ENCODE peak calls at places on chromosomes 4 and X, in six cellular contexts. L is Calu3, E is WTC11, W is osteocyte, V is RWPE1, A is HFFc6. Q is an unnamed sample.
A peak's percentile ranks its signal among the peaks of the same experiment; 100 is the strongest.

GRCh38 chr4:148834804-148835598 is 392.8 kb upstream of the NR3C2 start:
- DNase-seq in L (peak; percentile 24), E (no peak), W (no peak), V (no peak), A (no peak), Q (no peak)

GRCh38 chrX:135974279-135974856 is 580 bp upstream of the MMGT1 start:
- DNase-seq in L (peak; percentile 58), E (peak; percentile 68), W (no peak), V (no peak), A (peak; percentile 1), Q (peak; percentile 72)

GRCh38 chr4:182862921-182863320 is 54.3 kb downstream of the DCTD start:
- DNase-seq in L (no peak), E (no peak), W (no peak), V (no peak), A (no peak), Q (no peak)

GRCh38 chrX:150165776-150166610 is 197.1 kb upstream of the MAMLD1 start:
- DNase-seq in L (no peak), E (no peak), W (peak; percentile 62), V (no peak), A (no peak), Q (no peak)

GRCh38 chr4:111126340-111126739 is 503.5 kb upstream of the PITX2 start:
- DNase-seq in L (no peak), E (no peak), W (no peak), V (no peak), A (no peak), Q (no peak)

GRCh38 chrX:100829730-100830129 is 9.5 kb downstream of the CSTF2 start:
- DNase-seq in L (no peak), E (no peak), W (no peak), V (peak; percentile 9), A (no peak), Q (no peak)

GRCh38 chr4:24973471-24974251 is 57.1 kb downstream of the LGI2 start:
- DNase-seq in L (no peak), E (no peak), W (no peak), V (no peak), A (peak; percentile 69), Q (no peak)

GRCh38 chr4:177778623-177779022 is 336.4 kb upstream of the AGA start:
- DNase-seq in L (no peak), E (no peak), W (no peak), V (no peak), A (no peak), Q (no peak)

GRCh38 chrX:2252331-2253065 is 248.3 kb downstream of the DHRSX start:
- DNase-seq in L (no peak), E (no peak), W (no peak), V (no peak), A (no peak), Q (no peak)

GRCh38 chrX:85611926-85612325 is 232.5 kb upstream of the POF1B start:
- DNase-seq in L (no peak), E (no peak), W (no peak), V (no peak), A (peak; percentile 4), Q (no peak)

GRCh38 chrX:106039920-106040319 is 1.4 kb upstream of the SERPINA7 start:
- DNase-seq in L (peak; percentile 1), E (peak; percentile 10), W (no peak), V (peak; percentile 1), A (no peak), Q (no peak)

GRCh38 chrX:155857561-155857960 is 23.6 kb upstream of the VAMP7 start:
- DNase-seq in L (peak; percentile 8), E (no peak), W (no peak), V (no peak), A (no peak), Q (no peak)

GRCh38 chrX:2484721-2485459 is 15.9 kb downstream of the DHRSX start:
- DNase-seq in L (no peak), E (peak; percentile 40), W (no peak), V (peak; percentile 17), A (peak; percentile 46), Q (no peak)

GRCh38 chr4:181939199-181939945 is 303.8 kb upstream of the TENM3 start:
- DNase-seq in L (no peak), E (no peak), W (no peak), V (no peak), A (peak; percentile 47), Q (no peak)

GRCh38 chrX:13123857-13124345 is 79.5 kb upstream of the FAM9C start:
- DNase-seq in L (no peak), E (no peak), W (no peak), V (no peak), A (peak; percentile 18), Q (no peak)

GRCh38 chrX:50618788-50619558 is 148.3 kb upstream of the DGKK start:
- DNase-seq in L (no peak), E (no peak), W (peak; percentile 46), V (no peak), A (no peak), Q (no peak)

GRCh38 chrX:102837843-102838242 is 99.2 kb upstream of the RAB40AL start:
- DNase-seq in L (no peak), E (no peak), W (no peak), V (no peak), A (peak; percentile 10), Q (no peak)

GRCh38 chrX:102835504-102836146 is 101.4 kb upstream of the RAB40AL start:
- DNase-seq in L (peak; percentile 21), E (peak; percentile 33), W (no peak), V (no peak), A (peak; percentile 16), Q (no peak)

GRCh38 chrX:102845020-102845419 is 92.1 kb upstream of the RAB40AL start:
- DNase-seq in L (no peak), E (no peak), W (no peak), V (no peak), A (no peak), Q (no peak)

GRCh38 chrX:102841706-102842003 is 95.4 kb upstream of the RAB40AL start:
- DNase-seq in L (no peak), E (no peak), W (no peak), V (no peak), A (no peak), Q (no peak)

GRCh38 chrX:102840871-102841705 is 96.0 kb upstream of the RAB40AL start:
- DNase-seq in L (no peak), E (no peak), W (no peak), V (no peak), A (no peak), Q (no peak)
- TF ChIP-seq CTCF in L (no peak), E (peak; percentile 31), W (no peak), V (no peak), A (peak; percentile 65), Q (peak; percentile 27)

GRCh38 chrX:82677281-82677680 is 830.8 kb upstream of the POU3F4 start:
- DNase-seq in L (no peak), E (no peak), W (no peak), V (no peak), A (no peak), Q (no peak)

DNA sequence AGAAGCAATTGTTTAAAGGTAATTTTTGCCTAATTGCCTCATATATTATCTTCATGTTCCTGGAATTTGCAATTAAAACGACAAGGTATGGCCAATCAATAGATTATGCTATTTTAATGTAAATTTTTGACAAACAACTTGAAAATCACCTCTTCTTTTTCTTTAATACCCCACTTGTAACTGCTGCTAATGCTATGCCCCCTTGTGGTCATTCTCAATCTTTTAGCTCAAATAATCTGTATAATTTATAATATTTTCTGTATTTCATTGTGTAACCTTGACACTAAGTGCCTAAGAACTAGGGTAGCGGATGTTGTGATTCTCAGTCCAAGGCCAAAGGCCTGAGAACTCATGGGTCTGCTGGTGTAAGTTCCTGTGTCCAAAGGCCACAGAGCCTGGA is 831.7 kb upstream of the POU3F4 start:
- DNase-seq in L (no peak), E (no peak), W (no peak), V (no peak), A (no peak), Q (no peak)
- TF ChIP-seq CTCF in L (no peak), E (no peak), W (no peak), V (no peak), A (peak; percentile 55), Q (peak; percentile 49)

GRCh38 chr4:138831943-138832342 is 183.6 kb upstream of the NOCT start:
- DNase-seq in L (no peak), E (no peak), W (no peak), V (no peak), A (no peak), Q (no peak)
- TF ChIP-seq CTCF in L (no peak), E (no peak), W (no peak), V (no peak), A (no peak), Q (no peak)

GRCh38 chrX:131821945-131822622 is 201.0 kb upstream of the STK26 start:
- DNase-seq in L (no peak), E (no peak), W (no peak), V (no peak), A (no peak), Q (no peak)
- TF ChIP-seq CTCF in L (no peak), E (no peak), W (no peak), V (no peak), A (peak; percentile 30), Q (no peak)

DNA sequence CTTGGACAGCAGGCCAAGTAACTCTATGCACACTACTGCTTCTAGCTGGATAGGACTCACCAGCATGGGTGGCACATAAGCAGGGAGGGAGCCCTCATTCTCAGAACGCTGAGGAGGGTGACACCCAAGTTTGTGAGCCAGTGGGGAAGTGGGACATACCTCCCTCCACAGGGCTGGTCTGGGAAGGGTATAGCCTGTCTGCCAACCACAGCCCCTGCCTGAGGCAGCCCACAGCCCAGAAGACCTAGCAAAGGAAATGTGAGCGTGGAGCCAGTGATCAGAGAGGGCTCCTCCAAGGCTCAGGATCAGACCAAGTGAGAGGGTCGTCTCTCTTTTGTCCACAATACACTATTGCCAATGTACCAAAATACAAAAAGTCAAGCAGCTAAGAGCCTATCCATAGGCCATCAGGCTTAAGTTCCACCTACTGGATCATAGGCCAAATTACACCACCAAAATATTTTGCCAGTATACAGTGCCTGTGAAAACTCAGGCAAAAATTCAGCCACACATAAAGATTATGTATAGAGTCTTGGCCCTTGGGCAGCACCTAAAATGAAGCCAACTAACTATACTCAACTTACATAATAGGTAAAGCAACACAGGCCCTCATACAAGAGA is 1203.1 kb downstream of the PCDH18 start:
- DNase-seq in L (no peak), E (no peak), W (no peak), V (peak; percentile 1), A (no peak), Q (no peak)
- TF ChIP-seq CTCF in L (no peak), E (no peak), W (peak; percentile 37), V (no peak), A (no peak), Q (peak; percentile 47)

Q was measured in type B pancreatic cell.